ENCODE peak calls at places on chromosomes 13 and 19, in nine cellular contexts. J, W, K, Y, R, B, Q, G and H are unnamed samples.
A peak's percentile ranks its signal among the peaks of the same experiment; 100 is the strongest.

GRCh38 chr19:51094696-51095279 is 12.1 kb upstream of the KLK14 start:
- DNase-seq in K (peak; percentile 14), Q (no peak), W (no peak), B (no peak), G (no peak), J (no peak), Y (no peak), R (no peak), H (peak; percentile 52)

GRCh38 chr13:26646603-26647002 is 89.1 kb downstream of the WASF3 start:
- DNase-seq in Q (no peak), K (no peak), W (no peak), B (no peak), R (no peak), J (no peak), Y (no peak), G (no peak), H (no peak)

GRCh38 chr19:16608290-16608704 is 19.7 kb downstream of the MED26 start:
- DNase-seq in B (peak; percentile 76), R (peak; percentile 75), Q (no peak), Y (no peak), W (no peak), G (peak; percentile 93), K (no peak), J (peak; percentile 60), H (peak; percentile 72)

GRCh38 chr19:18221815-18222725 is 4.2 kb downstream of the PDE4C start:
- DNase-seq in K (no peak), R (no peak), G (no peak), J (no peak), B (no peak), Q (no peak), Y (no peak), W (no peak), H (no peak)

GRCh38 chr19:52735734-52736133 is 890 bp upstream of the ZNF611 start:
- DNase-seq in Q (no peak), G (peak; percentile 85), J (peak; percentile 59), Y (no peak), K (no peak), R (peak; percentile 39), B (peak; percentile 83), W (peak; percentile 75), H (no peak)

GRCh38 chr13:37047032-37047431 is 12.5 kb downstream of the SUPT20H start:
- DNase-seq in W (no peak), Y (no peak), K (no peak), B (no peak), Q (no peak), R (no peak), G (no peak), J (no peak), H (no peak)

GRCh38 chr13:79966502-79966901 is 374.4 kb downstream of the SPRY2 start:
- DNase-seq in K (no peak), Y (no peak), J (no peak), Q (no peak), W (no peak), G (no peak), B (no peak), R (no peak), H (no peak)

GRCh38 chr13:109381546-109382180 is 404.7 kb downstream of the IRS2 start:
- DNase-seq in G (no peak), B (no peak), Q (no peak), K (no peak), R (peak; percentile 72), Y (no peak), W (no peak), J (no peak), H (no peak)

GRCh38 chr19:37999309-38000213 is 92.6 kb downstream of the SIPA1L3 start:
- DNase-seq in W (peak; percentile 65), K (no peak), Q (no peak), R (peak; percentile 99), B (peak; percentile 76), Y (no peak), J (peak; percentile 37), G (peak; percentile 78), H (no peak)

GRCh38 chr19:2820112-2820702 is 539 bp downstream of the ZNF554 start:
- DNase-seq in Q (no peak), Y (no peak), J (no peak), W (no peak), G (no peak), B (no peak), R (no peak), K (no peak), H (no peak)

GRCh38 chr19:15534957-15535864 is 26.9 kb downstream of the CYP4F22 start:
- DNase-seq in B (no peak), J (no peak), Y (no peak), K (no peak), G (no peak), R (no peak), Q (no peak), W (no peak), H (no peak)

GRCh38 chr19:32309711-32310390 is 35.6 kb upstream of the ZNF507 start:
- DNase-seq in G (no peak), B (no peak), K (no peak), Y (no peak), R (no peak), W (no peak), Q (no peak), J (no peak), H (no peak)

GRCh38 chr13:25171170-25171516 is 945 bp downstream of the AMER2 start:
- DNase-seq in W (no peak), Y (no peak), J (no peak), B (no peak), Q (no peak), G (no peak), K (no peak), R (no peak), H (no peak)

GRCh38 chr19:3565177-3565576 is 7.6 kb upstream of the HMG20B start:
- DNase-seq in R (peak; percentile 89), G (no peak), K (no peak), J (no peak), Y (no peak), B (no peak), W (no peak), Q (no peak), H (no peak)

GRCh38 chr13:66859934-66860867 is 369.9 kb downstream of the PCDH9 start:
- DNase-seq in Q (no peak), K (no peak), Y (no peak), G (no peak), R (no peak), B (no peak), J (no peak), W (no peak), H (no peak)

GRCh38 chr13:108086678-108087077 is 128.7 kb downstream of the LIG4 start:
- DNase-seq in J (no peak), B (no peak), K (no peak), Q (no peak), G (no peak), W (no peak), R (peak; percentile 0), Y (no peak), H (peak; percentile 75)

GRCh38 chr19:16851031-16851712 is 22.0 kb downstream of the SIN3B start:
- DNase-seq in Y (no peak), J (no peak), Q (no peak), W (no peak), G (no peak), K (no peak), B (no peak), R (peak; percentile 49), H (no peak)

GRCh38 chr19:44626067-44626624 is 12.8 kb downstream of the IGSF23 start:
- DNase-seq in B (no peak), K (no peak), J (no peak), W (peak; percentile 54), Q (no peak), R (peak; percentile 93), G (no peak), Y (no peak), H (no peak)

GRCh38 chr13:75685239-75685697 is 49.1 kb downstream of the LMO7 start:
- DNase-seq in G (no peak), R (peak; percentile 80), Q (no peak), W (no peak), J (no peak), K (no peak), Y (no peak), B (no peak), H (no peak)

GRCh38 chr13:50365683-50366391 is 350.6 kb downstream of the KCNRG start:
- DNase-seq in Q (no peak), R (no peak), J (no peak), G (no peak), B (no peak), K (no peak), Y (no peak), W (no peak), H (no peak)

GRCh38 chr19:15623711-15624318 is 8.8 kb downstream of the CYP4F8 start:
- DNase-seq in R (no peak), G (no peak), K (no peak), Y (no peak), J (no peak), B (no peak), Q (no peak), W (no peak), H (peak; percentile 15)

GRCh38 chr13:92221916-92222315 is 823.5 kb downstream of the GPC5 start:
- DNase-seq in J (no peak), R (peak; percentile 65), K (no peak), W (no peak), B (no peak), Q (no peak), G (no peak), Y (no peak), H (peak; percentile 64)

GRCh38 chr13:65535360-65535759 is 1694.8 kb downstream of the PCDH9 start:
- DNase-seq in W (no peak), K (no peak), Y (no peak), Q (no peak), B (no peak), J (no peak), R (no peak), G (no peak), H (no peak)

GRCh38 chr19:50272263-50272897 is 56.8 kb downstream of the KCNC3 start:
- DNase-seq in W (peak; percentile 56), Q (no peak), G (no peak), B (no peak), J (no peak), Y (no peak), R (no peak), K (no peak), H (no peak)

GRCh38 chr13:75788494-75788991 is 152.4 kb downstream of the LMO7 start:
- DNase-seq in K (no peak), W (no peak), Y (no peak), R (peak; percentile 55), G (no peak), B (no peak), J (peak; percentile 78), Q (peak; percentile 22), H (peak; percentile 74)

GRCh38 chr13:94325660-94326059 is 153.8 kb downstream of the DCT start:
- DNase-seq in K (no peak), W (no peak), R (peak; percentile 84), Q (no peak), J (no peak), B (no peak), Y (no peak), G (no peak), H (peak; percentile 9)

GRCh38 chr13:52414963-52415362 is 9.0 kb upstream of the THSD1 start:
- DNase-seq in R (peak; percentile 58), G (no peak), B (no peak), Y (no peak), W (no peak), J (no peak), K (no peak), Q (no peak), H (no peak)

GRCh38 chr13:65638572-65639168 is 1591.5 kb downstream of the PCDH9 start:
- DNase-seq in J (no peak), G (no peak), R (peak; percentile 42), Y (no peak), Q (peak; percentile 3), W (no peak), K (no peak), B (no peak), H (peak; percentile 73)

GRCh38 chr19:34269081-34269480 is 14.7 kb downstream of the GARRE1 start:
- DNase-seq in K (no peak), B (no peak), Q (no peak), J (no peak), W (no peak), R (no peak), Y (no peak), G (no peak), H (no peak)

GRCh38 chr13:96091164-96091931 is 1.4 kb downstream of the HS6ST3 start:
- DNase-seq in R (no peak), G (no peak), Q (no peak), K (no peak), W (no peak), B (no peak), J (no peak), Y (no peak), H (no peak)

GRCh38 chr19:4473011-4473410 is 914 bp downstream of the HDGFL2 start:
- DNase-seq in K (no peak), B (no peak), J (no peak), Y (no peak), G (no peak), W (no peak), R (no peak), Q (no peak), H (no peak)